ENCODE peak calls at places on chromosomes 4 and X, in five cellular contexts. C, G, S, M and J are unnamed samples.

GRCh38 chrX:997631-998137 is 214.8 kb downstream of the CRLF2 start:
- DNase-seq in C (no peak), S (no peak), G (no peak), M (no peak), J (no peak)

GRCh38 chrX:78945186-78945912 is at the start of gene P2RY10:
- DNase-seq in M (peak; percentile 36), G (no peak), C (peak; percentile 25), S (no peak), J (no peak)

GRCh38 chr4:94228488-94229216 is 21.0 kb downstream of the SMARCAD1 start:
- DNase-seq in S (no peak), G (no peak), C (no peak), M (no peak), J (no peak)

GRCh38 chrX:52359614-52360232 is 9.1 kb upstream of the XAGE2 start:
- DNase-seq in M (no peak), G (no peak), C (no peak), S (no peak), J (no peak)

GRCh38 chrX:20545538-20545937 is 278.8 kb upstream of the RPS6KA3 start:
- DNase-seq in C (no peak), M (no peak), G (no peak), S (no peak), J (no peak)

GRCh38 chrX:69504626-69505612 is 793 bp downstream of the NALF2 start:
- DNase-seq in G (no peak), M (no peak), S (no peak), C (no peak), J (no peak)

GRCh38 chr4:75011131-75011795 is 78.3 kb downstream of the PARM1 start:
- DNase-seq in C (no peak), S (no peak), M (no peak), G (no peak), J (no peak)

GRCh38 chr4:4384837-4385236 is 2.1 kb upstream of the NSG1 start:
- DNase-seq in G (no peak), S (no peak), M (no peak), C (no peak), J (no peak)

GRCh38 chr4:37976991-37977470 is 16.8 kb downstream of the PTTG2 start:
- DNase-seq in G (peak; percentile 46), C (peak; percentile 58), S (peak; percentile 51), M (peak; percentile 70), J (peak; percentile 75)

GRCh38 chr4:78409612-78410202 is 141.9 kb upstream of the ANXA3 start:
- DNase-seq in C (no peak), S (no peak), M (no peak), G (no peak), J (no peak)

GRCh38 chrX:78595901-78596502 is 63.1 kb downstream of the RTL3 start:
- DNase-seq in M (no peak), S (no peak), G (no peak), C (no peak), J (no peak)